ENCODE peak calls at places on chromosomes 12 and 14, in ten cellular contexts. W, N, R, F, K, G, I, V, Z and H are unnamed samples.

GRCh38 chr14:22822619-22823551 is 6.8 kb upstream of the MRPL52 start:
- DNase-seq in F (peak), N (peak), K (peak), I (peak), R (no peak), V (peak), W (peak), Z (peak), G (peak), H (peak)

GRCh38 chr12:68958337-68958736 is 25.4 kb upstream of the CPM start:
- DNase-seq in V (no peak), G (no peak), I (no peak), N (no peak), K (no peak), Z (no peak), W (no peak), F (no peak), R (no peak), H (no peak)

GRCh38 chr14:20757963-20758362 is 10.2 kb upstream of the EDDM3B start:
- DNase-seq in R (no peak), Z (peak), W (no peak), F (peak), N (no peak), I (no peak), V (no peak), G (no peak), K (peak), H (no peak)

GRCh38 chr14:67359775-67360468 is at the start of the genes ATP6V1D and EIF2S1:
- DNase-seq in W (peak), N (peak), R (peak), G (peak), I (peak), V (peak), Z (peak), F (peak), K (peak), H (peak)

GRCh38 chr14:63857467-63858030 is 4.7 kb downstream of the SYNE2 start:
- DNase-seq in F (no peak), V (no peak), Z (no peak), N (no peak), K (no peak), G (no peak), W (no peak), R (no peak), I (no peak), H (no peak)

GRCh38 chr12:128073937-128074336 is 193.0 kb upstream of the TMEM132C start:
- DNase-seq in K (no peak), G (no peak), Z (no peak), F (no peak), R (no peak), V (no peak), W (no peak), I (no peak), N (no peak), H (no peak)

GRCh38 chr14:32939254-32940065 is 781 bp downstream of the NPAS3 start:
- DNase-seq in K (peak), N (peak), F (peak), W (peak), V (no peak), I (peak), G (peak), Z (no peak), R (peak), H (peak)

GRCh38 chr12:42473130-42473529 is 116.4 kb downstream of the PRICKLE1 start:
- DNase-seq in N (no peak), I (no peak), G (no peak), F (no peak), R (no peak), K (no peak), Z (no peak), W (no peak), V (no peak), H (no peak)

GRCh38 chr14:68627868-68628604 is 164.8 kb downstream of the ZFP36L1 start:
- DNase-seq in R (peak), K (peak), I (peak), F (no peak), Z (no peak), V (peak), W (no peak), N (no peak), G (peak), H (no peak)

GRCh38 chr14:88904864-88905263 is 80.4 kb downstream of the TTC8 start:
- DNase-seq in G (no peak), I (no peak), V (no peak), N (no peak), R (no peak), Z (no peak), F (no peak), K (no peak), W (peak), H (no peak)

GRCh38 chr14:103257211-103257962 is 76.7 kb upstream of the EIF5 start:
- DNase-seq in F (no peak), K (no peak), R (no peak), G (no peak), Z (no peak), W (no peak), N (no peak), I (no peak), V (no peak), H (no peak)

GRCh38 chr14:105173901-105174894 is 5.6 kb upstream of the JAG2 start:
- DNase-seq in Z (no peak), G (no peak), N (no peak), V (no peak), R (no peak), W (no peak), K (peak), F (peak), I (no peak), H (no peak)

GRCh38 chr14:53982546-53982945 is 25.9 kb upstream of the BMP4 start:
- DNase-seq in V (no peak), W (no peak), R (no peak), K (no peak), G (no peak), F (no peak), N (no peak), I (no peak), Z (no peak), H (no peak)

GRCh38 chr12:6961278-6961694 is 9.2 kb downstream of the PHB2 start:
- DNase-seq in Z (peak), I (peak), V (no peak), K (peak), N (peak), F (no peak), W (peak), R (peak), G (peak), H (peak)

GRCh38 chr12:104498211-104498801 is 41.6 kb downstream of the CHST11 start:
- DNase-seq in F (no peak), Z (no peak), I (no peak), N (no peak), G (no peak), W (no peak), V (peak), K (no peak), R (no peak), H (no peak)

GRCh38 chr12:85759217-85759616 is 77.0 kb downstream of the RASSF9 start:
- DNase-seq in F (no peak), R (no peak), I (no peak), K (no peak), Z (no peak), W (no peak), G (no peak), V (no peak), N (no peak), H (no peak)

GRCh38 chr12:25997401-25997973 is 39.0 kb downstream of the RASSF8 start:
- DNase-seq in G (no peak), I (no peak), K (no peak), F (peak), N (no peak), Z (no peak), V (peak), W (no peak), R (no peak), H (no peak)

GRCh38 chr14:22976620-22977433 is 5.5 kb downstream of the AJUBA start:
- DNase-seq in R (no peak), G (no peak), I (peak), W (no peak), V (no peak), Z (no peak), F (peak), N (peak), K (peak), H (no peak)

GRCh38 chr12:46915861-46916260 is 90.1 kb upstream of the SLC38A4 start:
- DNase-seq in N (no peak), F (no peak), R (no peak), W (no peak), V (no peak), K (no peak), G (no peak), I (no peak), Z (no peak), H (no peak)

GRCh38 chr14:75317148-75317547 is 38.5 kb downstream of the FOS start:
- DNase-seq in R (no peak), G (no peak), V (no peak), K (no peak), N (peak), Z (no peak), F (no peak), W (no peak), I (no peak), H (no peak)

GRCh38 chr14:31955941-31956579 is 121.0 kb upstream of the ARHGAP5 start:
- DNase-seq in G (no peak), F (no peak), W (no peak), N (no peak), Z (no peak), I (no peak), R (no peak), V (no peak), K (no peak), H (no peak)

GRCh38 chr12:52258335-52258901 is 16.0 kb upstream of the KRT86 start:
- DNase-seq in R (peak), V (no peak), G (no peak), W (peak), Z (no peak), K (no peak), F (peak), N (peak), I (peak), H (peak)

GRCh38 chr12:47124451-47124850 is 44.7 kb upstream of the AMIGO2 start:
- DNase-seq in K (no peak), W (no peak), G (no peak), Z (no peak), N (no peak), F (no peak), I (no peak), R (no peak), V (no peak), H (no peak)

GRCh38 chr12:14264777-14265176 is 100.7 kb upstream of the ATF7IP start:
- DNase-seq in F (no peak), N (no peak), R (no peak), V (no peak), G (no peak), W (no peak), I (no peak), Z (no peak), K (no peak), H (no peak)

DNA sequence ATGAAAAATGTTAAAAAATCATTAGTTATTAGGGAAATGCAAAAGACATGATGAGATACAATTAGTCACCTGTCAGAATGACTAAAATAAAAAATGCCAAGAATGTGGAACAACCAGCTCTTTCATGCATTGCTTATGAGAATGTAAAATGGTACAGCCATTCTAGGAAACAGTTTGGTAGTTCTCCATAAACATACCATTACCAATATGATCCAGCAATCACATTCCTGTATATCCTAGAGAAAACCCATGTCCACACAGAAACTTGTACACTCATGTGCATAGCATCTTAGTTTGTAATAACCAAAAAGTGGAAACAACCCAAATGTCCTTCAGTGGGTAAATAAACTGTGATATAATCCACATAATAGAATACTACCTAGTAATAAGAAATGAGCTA is 245.7 kb downstream of the FUT8 start:
- DNase-seq in I (no peak), Z (no peak), G (no peak), R (no peak), F (no peak), K (no peak), N (no peak), W (no peak), V (no peak), H (no peak)
- TF ChIP-seq CTCF in I (no peak), Z (no peak), G (no peak), R (no peak), F (no peak), K (no peak), N (no peak), W (no peak), V (no peak), H (no peak)

DNA sequence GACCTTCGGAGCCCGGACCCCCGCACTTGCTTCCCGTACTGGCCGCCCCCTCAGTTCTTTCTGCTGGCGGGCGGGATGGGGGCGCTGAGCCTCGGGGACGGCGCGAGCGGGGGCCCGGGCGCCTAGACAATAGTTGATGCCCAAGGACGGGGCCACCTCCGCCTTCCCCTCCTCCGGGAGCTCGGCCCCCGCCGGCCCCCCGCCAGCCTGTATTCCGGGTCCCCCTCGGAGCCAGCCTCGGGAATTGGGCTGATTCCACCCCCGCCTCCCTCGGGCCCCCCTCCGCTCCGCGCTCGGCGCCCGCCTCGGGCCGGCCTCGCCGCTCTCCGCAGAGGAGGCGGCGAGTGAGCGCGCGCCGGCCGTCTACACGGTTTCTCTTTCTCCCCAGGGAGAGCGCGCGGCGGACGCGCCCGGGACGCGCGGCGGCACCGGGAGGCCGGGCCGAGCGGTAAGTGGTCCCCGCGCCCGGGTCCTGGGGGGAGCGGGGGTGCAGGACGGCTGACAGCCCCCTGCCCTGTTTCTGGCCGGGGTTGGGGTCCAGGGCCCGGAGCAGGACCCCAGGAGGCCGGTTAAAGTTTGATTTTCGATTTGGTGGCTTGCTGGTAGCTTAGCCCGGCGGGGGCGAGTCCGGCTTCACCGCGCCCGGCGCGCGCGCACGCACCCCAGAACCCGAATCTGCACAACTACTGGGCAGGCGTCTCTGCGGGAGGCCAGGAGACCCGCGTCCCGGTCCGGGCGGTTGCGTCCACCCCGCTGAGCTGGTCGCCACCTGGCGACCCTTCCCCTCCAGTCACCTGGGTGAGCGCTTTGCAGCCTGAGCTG is 413.7 kb downstream of the PCNX1 start:
- DNase-seq in V (no peak), I (peak), R (peak), N (peak), K (peak), W (peak), G (peak), F (peak), Z (peak), H (peak)
- TF ChIP-seq POLR2AphosphoS5 in V (peak), I (peak), R (peak), N (no peak), K (peak), W (no peak), G (no peak), F (no peak), Z (no peak), H (peak)

GRCh38 chr12:119247720-119248043 is 69.0 kb downstream of the HSPB8 start:
- DNase-seq in G (no peak), N (no peak), W (no peak), R (no peak), V (no peak), Z (no peak), I (no peak), F (no peak), K (no peak), H (no peak)
- H3K27ac ChIP-seq in G (no peak), N (no peak), W (no peak), R (no peak), V (no peak), Z (no peak), I (no peak), F (no peak), K (no peak), H (peak)

DNA sequence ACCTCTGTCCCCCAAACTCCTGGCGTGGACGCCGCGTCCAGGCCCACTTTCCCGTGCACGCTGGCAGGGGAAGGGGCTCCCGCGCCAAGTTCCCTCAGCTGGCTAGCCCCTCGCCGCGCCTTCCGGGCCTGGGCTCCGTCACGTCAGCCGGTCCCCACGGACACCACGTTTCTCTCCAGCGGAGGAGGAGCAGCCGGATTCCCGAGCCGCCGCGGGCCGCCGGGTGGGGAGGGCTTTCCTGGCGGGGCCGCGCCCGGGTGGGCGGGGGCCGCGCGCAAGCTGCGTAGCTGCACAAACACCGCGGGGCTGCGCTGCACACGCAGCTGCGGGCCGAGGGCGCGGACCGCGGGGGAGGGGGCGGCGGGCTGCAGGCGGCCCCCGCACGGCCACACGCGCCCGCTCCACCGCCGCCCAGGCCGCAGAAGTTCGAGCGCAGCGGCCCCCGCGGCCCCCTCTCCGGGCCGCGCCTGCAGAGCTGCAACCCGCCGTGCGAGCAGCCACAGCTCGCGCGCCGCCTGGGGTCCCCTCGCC is 45.1 kb upstream of the PNMA1 start:
- DNase-seq in W (peak), V (no peak), F (peak), K (peak), R (no peak), Z (peak), G (no peak), I (peak), N (peak), H (peak)
- TF ChIP-seq CTCF in W (no peak), V (no peak), F (no peak), K (no peak), R (no peak), Z (no peak), G (no peak), I (no peak), N (no peak), H (no peak)